ENCODE peak calls at places on chromosomes 3 and 15, in eight cellular contexts. One of them, this sample, is unnamed.

GRCh38 chr15:85910796-85911195 is 116.1 kb upstream of the KLHL25 start:
- DNase-seq in KG1: no peak
- DNase-seq in effector CD4-positive, alpha-beta T cell: no peak
- DNase-seq in MCF 10A: no peak
- DNase-seq in DMS79 treated with DMSO at 0.1 percent for 48 hours: no peak
- DNase-seq in M059J: no peak
- DNase-seq in activated CD8-positive, alpha-beta T cell treated with anti-CD3 and anti-CD28 coated beads for 36 hours: no peak
- DNase-seq in effector memory CD8-positive, alpha-beta T cell: no peak
- DNase-seq in this sample: no peak

GRCh38 chr3:120791958-120792357 is 49.4 kb downstream of the GTF2E1 start:
- DNase-seq in KG1: no peak
- DNase-seq in effector CD4-positive, alpha-beta T cell: no peak
- DNase-seq in MCF 10A: peak; percentile 9
- DNase-seq in DMS79 treated with DMSO at 0.1 percent for 48 hours: no peak
- DNase-seq in M059J: peak; percentile 85
- DNase-seq in activated CD8-positive, alpha-beta T cell treated with anti-CD3 and anti-CD28 coated beads for 36 hours: no peak
- DNase-seq in effector memory CD8-positive, alpha-beta T cell: no peak
- DNase-seq in this sample: peak; percentile 55

GRCh38 chr15:70507772-70508351 is 255.5 kb downstream of the UACA start:
- DNase-seq in KG1: no peak
- DNase-seq in effector CD4-positive, alpha-beta T cell: no peak
- DNase-seq in MCF 10A: peak; percentile 77
- DNase-seq in DMS79 treated with DMSO at 0.1 percent for 48 hours: peak; percentile 16
- DNase-seq in M059J: peak; percentile 79
- DNase-seq in activated CD8-positive, alpha-beta T cell treated with anti-CD3 and anti-CD28 coated beads for 36 hours: peak; percentile 74
- DNase-seq in effector memory CD8-positive, alpha-beta T cell: no peak
- DNase-seq in this sample: peak; percentile 63

GRCh38 chr3:183825380-183826161 is at the start of gene MAP6D1:
- DNase-seq in KG1: peak; percentile 17
- DNase-seq in effector CD4-positive, alpha-beta T cell: peak; percentile 11
- DNase-seq in MCF 10A: peak; percentile 28
- DNase-seq in DMS79 treated with DMSO at 0.1 percent for 48 hours: peak; percentile 79
- DNase-seq in M059J: peak; percentile 58
- DNase-seq in activated CD8-positive, alpha-beta T cell treated with anti-CD3 and anti-CD28 coated beads for 36 hours: peak; percentile 70
- DNase-seq in effector memory CD8-positive, alpha-beta T cell: no peak
- DNase-seq in this sample: peak; percentile 38

GRCh38 chr3:114697441-114697840 is 403.6 kb downstream of the TIGIT start:
- DNase-seq in KG1: no peak
- DNase-seq in effector CD4-positive, alpha-beta T cell: no peak
- DNase-seq in MCF 10A: peak; percentile 35
- DNase-seq in DMS79 treated with DMSO at 0.1 percent for 48 hours: no peak
- DNase-seq in M059J: no peak
- DNase-seq in activated CD8-positive, alpha-beta T cell treated with anti-CD3 and anti-CD28 coated beads for 36 hours: no peak
- DNase-seq in effector memory CD8-positive, alpha-beta T cell: no peak
- DNase-seq in this sample: no peak

GRCh38 chr3:85255954-85256353 is 297.2 kb downstream of the CADM2 start:
- DNase-seq in KG1: no peak
- DNase-seq in effector CD4-positive, alpha-beta T cell: no peak
- DNase-seq in MCF 10A: no peak
- DNase-seq in DMS79 treated with DMSO at 0.1 percent for 48 hours: no peak
- DNase-seq in M059J: no peak
- DNase-seq in activated CD8-positive, alpha-beta T cell treated with anti-CD3 and anti-CD28 coated beads for 36 hours: no peak
- DNase-seq in effector memory CD8-positive, alpha-beta T cell: no peak
- DNase-seq in this sample: no peak

GRCh38 chr3:62884041-62884870 is 9.0 kb upstream of the CADPS start:
- DNase-seq in KG1: no peak
- DNase-seq in effector CD4-positive, alpha-beta T cell: no peak
- DNase-seq in MCF 10A: no peak
- DNase-seq in DMS79 treated with DMSO at 0.1 percent for 48 hours: no peak
- DNase-seq in M059J: no peak
- DNase-seq in activated CD8-positive, alpha-beta T cell treated with anti-CD3 and anti-CD28 coated beads for 36 hours: no peak
- DNase-seq in effector memory CD8-positive, alpha-beta T cell: no peak
- DNase-seq in this sample: no peak

GRCh38 chr3:156252656-156253055 is 132.3 kb downstream of the KCNAB1 start:
- DNase-seq in KG1: no peak
- DNase-seq in effector CD4-positive, alpha-beta T cell: no peak
- DNase-seq in MCF 10A: no peak
- DNase-seq in DMS79 treated with DMSO at 0.1 percent for 48 hours: no peak
- DNase-seq in M059J: peak; percentile 21
- DNase-seq in activated CD8-positive, alpha-beta T cell treated with anti-CD3 and anti-CD28 coated beads for 36 hours: no peak
- DNase-seq in effector memory CD8-positive, alpha-beta T cell: no peak
- DNase-seq in this sample: no peak

GRCh38 chr3:129613205-129613740 is 6.8 kb upstream of the PLXND1 start:
- DNase-seq in KG1: no peak
- DNase-seq in effector CD4-positive, alpha-beta T cell: no peak
- DNase-seq in MCF 10A: no peak
- DNase-seq in DMS79 treated with DMSO at 0.1 percent for 48 hours: no peak
- DNase-seq in M059J: no peak
- DNase-seq in activated CD8-positive, alpha-beta T cell treated with anti-CD3 and anti-CD28 coated beads for 36 hours: no peak
- DNase-seq in effector memory CD8-positive, alpha-beta T cell: no peak
- DNase-seq in this sample: no peak

GRCh38 chr15:39438795-39439577 is 141.9 kb upstream of the THBS1 start:
- DNase-seq in KG1: no peak
- DNase-seq in effector CD4-positive, alpha-beta T cell: no peak
- DNase-seq in MCF 10A: peak; percentile 35
- DNase-seq in DMS79 treated with DMSO at 0.1 percent for 48 hours: no peak
- DNase-seq in M059J: no peak
- DNase-seq in activated CD8-positive, alpha-beta T cell treated with anti-CD3 and anti-CD28 coated beads for 36 hours: no peak
- DNase-seq in effector memory CD8-positive, alpha-beta T cell: no peak
- DNase-seq in this sample: peak; percentile 36

GRCh38 chr15:40367038-40367672 is 9.1 kb downstream of the DISP2 start:
- DNase-seq in KG1: no peak
- DNase-seq in effector CD4-positive, alpha-beta T cell: no peak
- DNase-seq in MCF 10A: no peak
- DNase-seq in DMS79 treated with DMSO at 0.1 percent for 48 hours: no peak
- DNase-seq in M059J: no peak
- DNase-seq in activated CD8-positive, alpha-beta T cell treated with anti-CD3 and anti-CD28 coated beads for 36 hours: no peak
- DNase-seq in effector memory CD8-positive, alpha-beta T cell: no peak
- DNase-seq in this sample: no peak

GRCh38 chr3:71132995-71133730 is 450.4 kb downstream of the FOXP1 start:
- DNase-seq in KG1: no peak
- DNase-seq in effector CD4-positive, alpha-beta T cell: no peak
- DNase-seq in MCF 10A: no peak
- DNase-seq in DMS79 treated with DMSO at 0.1 percent for 48 hours: peak; percentile 43
- DNase-seq in M059J: peak; percentile 60
- DNase-seq in activated CD8-positive, alpha-beta T cell treated with anti-CD3 and anti-CD28 coated beads for 36 hours: no peak
- DNase-seq in effector memory CD8-positive, alpha-beta T cell: no peak
- DNase-seq in this sample: no peak

GRCh38 chr15:41970456-41970855 is 1.9 kb downstream of the EHD4 start:
- DNase-seq in KG1: no peak
- DNase-seq in effector CD4-positive, alpha-beta T cell: no peak
- DNase-seq in MCF 10A: no peak
- DNase-seq in DMS79 treated with DMSO at 0.1 percent for 48 hours: no peak
- DNase-seq in M059J: no peak
- DNase-seq in activated CD8-positive, alpha-beta T cell treated with anti-CD3 and anti-CD28 coated beads for 36 hours: no peak
- DNase-seq in effector memory CD8-positive, alpha-beta T cell: no peak
- DNase-seq in this sample: no peak

GRCh38 chr3:123584284-123584987 is 417 bp downstream of the HACD2 start:
- DNase-seq in KG1: no peak
- DNase-seq in effector CD4-positive, alpha-beta T cell: no peak
- DNase-seq in MCF 10A: peak; percentile 46
- DNase-seq in DMS79 treated with DMSO at 0.1 percent for 48 hours: peak; percentile 44
- DNase-seq in M059J: peak; percentile 59
- DNase-seq in activated CD8-positive, alpha-beta T cell treated with anti-CD3 and anti-CD28 coated beads for 36 hours: peak; percentile 43
- DNase-seq in effector memory CD8-positive, alpha-beta T cell: peak; percentile 24
- DNase-seq in this sample: no peak

GRCh38 chr15:75869446-75869845 is 26.2 kb downstream of the UBE2Q2 start:
- DNase-seq in KG1: no peak
- DNase-seq in effector CD4-positive, alpha-beta T cell: no peak
- DNase-seq in MCF 10A: no peak
- DNase-seq in DMS79 treated with DMSO at 0.1 percent for 48 hours: no peak
- DNase-seq in M059J: no peak
- DNase-seq in activated CD8-positive, alpha-beta T cell treated with anti-CD3 and anti-CD28 coated beads for 36 hours: no peak
- DNase-seq in effector memory CD8-positive, alpha-beta T cell: no peak
- DNase-seq in this sample: no peak

GRCh38 chr15:35329993-35330695 is 215.8 kb downstream of the DPH6 start:
- DNase-seq in KG1: no peak
- DNase-seq in effector CD4-positive, alpha-beta T cell: no peak
- DNase-seq in MCF 10A: no peak
- DNase-seq in DMS79 treated with DMSO at 0.1 percent for 48 hours: no peak
- DNase-seq in M059J: no peak
- DNase-seq in activated CD8-positive, alpha-beta T cell treated with anti-CD3 and anti-CD28 coated beads for 36 hours: no peak
- DNase-seq in effector memory CD8-positive, alpha-beta T cell: no peak
- DNase-seq in this sample: no peak

GRCh38 chr15:75902129-75902557 is 1.5 kb upstream of the FBXO22 start:
- DNase-seq in KG1: no peak
- DNase-seq in effector CD4-positive, alpha-beta T cell: no peak
- DNase-seq in MCF 10A: no peak
- DNase-seq in DMS79 treated with DMSO at 0.1 percent for 48 hours: no peak
- DNase-seq in M059J: no peak
- DNase-seq in activated CD8-positive, alpha-beta T cell treated with anti-CD3 and anti-CD28 coated beads for 36 hours: no peak
- DNase-seq in effector memory CD8-positive, alpha-beta T cell: no peak
- DNase-seq in this sample: no peak

GRCh38 chr15:43867096-43867495 is 40.3 kb downstream of the WDR76 start:
- DNase-seq in KG1: no peak
- DNase-seq in effector CD4-positive, alpha-beta T cell: no peak
- DNase-seq in MCF 10A: no peak
- DNase-seq in DMS79 treated with DMSO at 0.1 percent for 48 hours: no peak
- DNase-seq in M059J: no peak
- DNase-seq in activated CD8-positive, alpha-beta T cell treated with anti-CD3 and anti-CD28 coated beads for 36 hours: no peak
- DNase-seq in effector memory CD8-positive, alpha-beta T cell: no peak
- DNase-seq in this sample: no peak

GRCh38 chr3:143120716-143121239 is 1.2 kb downstream of the CHST2 start:
- DNase-seq in KG1: no peak
- DNase-seq in effector CD4-positive, alpha-beta T cell: peak; percentile 16
- DNase-seq in MCF 10A: no peak
- DNase-seq in DMS79 treated with DMSO at 0.1 percent for 48 hours: no peak
- DNase-seq in M059J: peak; percentile 15
- DNase-seq in activated CD8-positive, alpha-beta T cell treated with anti-CD3 and anti-CD28 coated beads for 36 hours: peak; percentile 56
- DNase-seq in effector memory CD8-positive, alpha-beta T cell: no peak
- DNase-seq in this sample: peak; percentile 29

GRCh38 chr3:4290272-4290893 is 12.8 kb upstream of the SETMAR start:
- DNase-seq in KG1: no peak
- DNase-seq in effector CD4-positive, alpha-beta T cell: peak; percentile 5
- DNase-seq in MCF 10A: peak; percentile 58
- DNase-seq in DMS79 treated with DMSO at 0.1 percent for 48 hours: no peak
- DNase-seq in M059J: peak; percentile 19
- DNase-seq in activated CD8-positive, alpha-beta T cell treated with anti-CD3 and anti-CD28 coated beads for 36 hours: peak; percentile 63
- DNase-seq in effector memory CD8-positive, alpha-beta T cell: peak; percentile 13
- DNase-seq in this sample: peak; percentile 20

GRCh38 chr3:188881954-188882641 is 289.7 kb upstream of the TPRG1 start:
- DNase-seq in KG1: no peak
- DNase-seq in effector CD4-positive, alpha-beta T cell: no peak
- DNase-seq in MCF 10A: peak; percentile 54
- DNase-seq in DMS79 treated with DMSO at 0.1 percent for 48 hours: no peak
- DNase-seq in M059J: peak; percentile 96
- DNase-seq in activated CD8-positive, alpha-beta T cell treated with anti-CD3 and anti-CD28 coated beads for 36 hours: no peak
- DNase-seq in effector memory CD8-positive, alpha-beta T cell: no peak
- DNase-seq in this sample: peak; percentile 75

GRCh38 chr15:40550381-40551037 is 14.3 kb downstream of the CCDC32 start:
- DNase-seq in KG1: no peak
- DNase-seq in effector CD4-positive, alpha-beta T cell: no peak
- DNase-seq in MCF 10A: no peak
- DNase-seq in DMS79 treated with DMSO at 0.1 percent for 48 hours: no peak
- DNase-seq in M059J: no peak
- DNase-seq in activated CD8-positive, alpha-beta T cell treated with anti-CD3 and anti-CD28 coated beads for 36 hours: no peak
- DNase-seq in effector memory CD8-positive, alpha-beta T cell: no peak
- DNase-seq in this sample: no peak

This sample was measured in RWPE1.